ENCODE peak calls at places on chromosome 9, in six cellular contexts. Q is BE2C; A is RWPE2; I is astrocyte; N is tibial nerve; B is CD4-positive, alpha-beta memory T cell. X is an unnamed sample. For H3K4me1 and H3K36me3, the result is how much of the 10 kb centered on the place peaks cover.

GRCh38 chr9:99896119-99896518 is 10.3 kb upstream of the STX17 start:
- DNase-seq in Q (no peak), A (no peak), I (no peak), N (no peak), B (no peak), X (no peak)

GRCh38 chr9:137384116-137384756 is 38.7 kb downstream of the EXD3 start:
- DNase-seq in Q (no peak), A (peak), I (peak), N (no peak), B (no peak), X (no peak)

GRCh38 chr9:114276908-114277821 is 45.7 kb upstream of the ORM1 start:
- DNase-seq in Q (peak), A (peak), I (peak), N (peak), B (no peak), X (no peak)

GRCh38 chr9:127825319-127826051 is 22.8 kb downstream of the FPGS start:
- DNase-seq in Q (peak), A (no peak), I (no peak), N (no peak), B (no peak), X (no peak)

GRCh38 chr9:76352026-76352620 is 42.1 kb downstream of the RFK start:
- DNase-seq in Q (no peak), A (no peak), I (no peak), N (no peak), B (no peak), X (no peak)

GRCh38 chr9:73541923-73542322 is 390.3 kb downstream of the ANXA1 start:
- DNase-seq in Q (no peak), A (no peak), I (no peak), N (no peak), B (no peak), X (no peak)

GRCh38 chr9:8677725-8678124 is 878.1 kb upstream of the DMAC1 start:
- DNase-seq in Q (no peak), A (no peak), I (no peak), N (no peak), B (no peak), X (no peak)

GRCh38 chr9:97578846-97579245 is 54.3 kb downstream of the TSTD2 start:
- DNase-seq in Q (no peak), A (no peak), I (no peak), N (no peak), B (no peak), X (no peak)

GRCh38 chr9:29245351-29245750 is 1672.1 kb upstream of the C9orf72 start:
- DNase-seq in Q (no peak), A (no peak), I (no peak), N (no peak), B (no peak), X (no peak)

GRCh38 chr9:23123048-23123632 is 676.5 kb downstream of the DMRTA1 start:
- DNase-seq in Q (peak), A (no peak), I (peak), N (no peak), B (no peak), X (no peak)

GRCh38 chr9:35664531-35665470 is at the start of gene ARHGEF39:
- DNase-seq in Q (peak), A (no peak), I (peak), N (peak), B (peak), X (peak)

GRCh38 chr9:137245450-137246421 is 4.6 kb downstream of the TUBB4B start:
- DNase-seq in Q (no peak), A (no peak), I (no peak), N (no peak), B (no peak), X (no peak)

GRCh38 chr9:23543420-23543819 is 282.6 kb downstream of the ELAVL2 start:
- DNase-seq in Q (no peak), A (no peak), I (peak), N (no peak), B (no peak), X (no peak)

GRCh38 chr9:35571113-35571512 is 33.9 kb upstream of the TESK1 start:
- DNase-seq in Q (no peak), A (no peak), I (no peak), N (no peak), B (no peak), X (no peak)

GRCh38 chr9:106286249-106286648 is 576.7 kb upstream of the ZNF462 start:
- DNase-seq in Q (peak), A (no peak), I (peak), N (no peak), B (no peak), X (peak)

GRCh38 chr9:89213481-89213880 is 34.9 kb upstream of the SHC3 start:
- DNase-seq in Q (no peak), A (no peak), I (no peak), N (no peak), B (no peak), X (no peak)

GRCh38 chr9:99140685-99141314 is 35.9 kb downstream of the TGFBR1 start:
- DNase-seq in Q (peak), A (no peak), I (peak), N (no peak), B (peak), X (no peak)

GRCh38 chr9:87327567-87328125 is 170.0 kb upstream of the DAPK1 start:
- DNase-seq in Q (peak), A (no peak), I (no peak), N (no peak), B (no peak), X (no peak)

GRCh38 chr9:136901516-136902258 is 15.4 kb downstream of the TRAF2 start:
- DNase-seq in Q (no peak), A (peak), I (peak), N (no peak), B (peak), X (peak)

GRCh38 chr9:76773051-76773450 is 8.8 kb downstream of the PCA3 start:
- DNase-seq in Q (no peak), A (no peak), I (peak), N (no peak), B (no peak), X (no peak)

GRCh38 chr9:89874351-89875321 is 269.8 kb downstream of the GADD45G start:
- DNase-seq in Q (no peak), A (peak), I (no peak), N (no peak), B (no peak), X (no peak)

GRCh38 chr9:2599896-2600295 is 21.7 kb upstream of the VLDLR start:
- DNase-seq in Q (no peak), A (no peak), I (peak), N (no peak), B (no peak), X (no peak)

GRCh38 chr9:17757816-17758215 is 178.9 kb downstream of the SH3GL2 start:
- DNase-seq in Q (no peak), A (no peak), I (peak), N (no peak), B (no peak), X (no peak)

GRCh38 chr9:7980691-7981289 is 181.2 kb upstream of the DMAC1 start:
- DNase-seq in Q (no peak), A (no peak), I (no peak), N (no peak), B (no peak), X (no peak)

GRCh38 chr9:108562176-108562575 is 293.6 kb downstream of the ACTL7B start:
- DNase-seq in Q (no peak), A (peak), I (no peak), N (no peak), B (no peak), X (no peak)

GRCh38 chr9:3794005-3794404 is 268.2 kb upstream of the RFX3 start:
- DNase-seq in Q (no peak), A (no peak), I (peak), N (no peak), B (no peak), X (no peak)

GRCh38 chr9:9112001-9112725 is 1312.6 kb upstream of the DMAC1 start:
- DNase-seq in Q (no peak), A (no peak), I (no peak), N (no peak), B (no peak), X (no peak)

GRCh38 chr9:77648458-77649108 is 461 bp upstream of the GNA14 start:
- DNase-seq in Q (no peak), A (no peak), I (peak), N (no peak), B (no peak), X (peak)

GRCh38 chr9:89637787-89638186 is 33.0 kb downstream of the GADD45G start:
- DNase-seq in Q (no peak), A (no peak), I (no peak), N (no peak), B (no peak), X (no peak)

GRCh38 chr9:126709241-126709640 is 95.5 kb downstream of the LMX1B start:
- DNase-seq in Q (no peak), A (no peak), I (no peak), N (no peak), B (no peak), X (no peak)

GRCh38 chr9:94168203-94169000 is 84.1 kb downstream of the PTPDC1 start:
- DNase-seq in Q (no peak), A (no peak), I (peak), N (no peak), B (no peak), X (no peak)

GRCh38 chr9:94167055-94167346 is 82.7 kb downstream of the PTPDC1 start:
- DNase-seq in Q (no peak), A (no peak), I (no peak), N (no peak), B (no peak), X (no peak)

GRCh38 chr9:94167376-94167775 is 83.1 kb downstream of the PTPDC1 start:
- DNase-seq in Q (no peak), A (no peak), I (no peak), N (no peak), B (no peak), X (no peak)

GRCh38 chr9:94166237-94167054 is 82.2 kb downstream of the PTPDC1 start:
- DNase-seq in Q (peak), A (peak), I (peak), N (peak), B (peak), X (peak)

DNA sequence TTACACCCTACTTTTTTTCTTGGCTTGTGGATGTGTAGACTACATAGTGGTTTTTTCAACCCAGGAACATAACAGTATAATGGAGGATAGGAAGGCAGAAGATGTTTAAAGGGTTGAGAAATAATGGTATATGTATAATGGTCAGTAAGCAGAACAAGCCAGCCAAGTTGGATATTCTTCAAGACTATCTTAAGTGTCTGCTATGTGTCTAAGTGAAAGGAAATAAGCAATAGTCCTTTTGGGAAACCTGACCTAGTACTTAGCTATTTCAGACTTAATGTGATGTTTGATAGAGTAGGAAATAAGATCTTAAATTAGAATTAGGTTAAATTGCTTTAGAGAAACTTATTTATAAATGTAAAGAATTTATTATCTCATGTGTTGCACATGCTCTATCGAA is 85.7 kb downstream of the PTPDC1 start:
- DNase-seq in Q (no peak), A (no peak), I (no peak), N (no peak), B (no peak), X (no peak)
- H3K4me1 ChIP-seq in Q (under half), A (under half), I (under half), N (under half), B (half or more), X (under half)

GRCh38 chr9:83991355-83991754 is 10.8 kb downstream of the RMI1 start:
- DNase-seq in Q (no peak), A (no peak), I (no peak), N (no peak), B (no peak), X (no peak)

GRCh38 chr9:83988411-83988810 is 7.8 kb downstream of the RMI1 start:
- DNase-seq in Q (no peak), A (no peak), I (no peak), N (no peak), B (no peak), X (no peak)

GRCh38 chr9:83992901-83993300 is 12.3 kb downstream of the RMI1 start:
- DNase-seq in Q (no peak), A (no peak), I (no peak), N (no peak), B (no peak), X (no peak)

GRCh38 chr9:83996126-83996525 is 15.5 kb downstream of the RMI1 start:
- DNase-seq in Q (peak), A (no peak), I (no peak), N (no peak), B (no peak), X (no peak)

DNA sequence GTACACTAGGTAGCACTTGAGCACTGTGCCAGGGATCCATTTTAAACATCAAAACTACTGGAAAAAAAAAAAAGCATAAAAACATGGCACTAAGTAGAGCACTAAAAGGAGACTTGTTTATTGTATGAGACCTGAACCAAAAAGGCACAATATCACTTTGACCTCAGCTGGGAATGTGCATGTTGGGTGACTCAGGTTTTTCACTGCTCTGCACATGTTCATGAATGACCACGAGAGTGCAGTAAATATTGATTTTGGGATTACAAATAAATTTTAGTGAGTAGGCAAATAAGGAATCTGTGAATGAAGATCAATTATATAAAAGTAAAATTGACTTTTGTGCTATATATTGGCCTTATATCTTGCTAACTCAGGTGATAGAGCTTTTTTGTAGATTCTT is 11.8 kb downstream of the RMI1 start:
- DNase-seq in Q (no peak), A (no peak), I (no peak), N (no peak), B (no peak), X (no peak)
- H3K36me3 ChIP-seq in Q (under half), A (under half), I (under half), N (under half), B (under half), X (under half)

GRCh38 chr9:96136992-96137665 is 164.8 kb downstream of the HSD17B3 start:
- DNase-seq in Q (no peak), A (no peak), I (peak), N (peak), B (no peak), X (no peak)
- H3K4me3 ChIP-seq in Q (no peak), A (no peak), I (peak), N (peak), B (no peak), X (no peak)

GRCh38 chr9:123867971-123868370 is 62.0 kb downstream of the DENND1A start:
- DNase-seq in Q (no peak), A (no peak), I (no peak), N (no peak), B (no peak), X (no peak)
- H3K4me1 ChIP-seq in Q (under half), A (under half), I (under half), N (under half), B (under half), X (under half)

GRCh38 chr9:120394058-120394669 is 185.8 kb downstream of the CDK5RAP2 start:
- DNase-seq in Q (no peak), A (peak), I (peak), N (no peak), B (no peak), X (no peak)

GRCh38 chr9:120391691-120392090 is 188.3 kb downstream of the CDK5RAP2 start:
- DNase-seq in Q (no peak), A (no peak), I (no peak), N (no peak), B (no peak), X (no peak)

GRCh38 chr9:120392245-120392644 is 187.7 kb downstream of the CDK5RAP2 start:
- DNase-seq in Q (no peak), A (no peak), I (no peak), N (no peak), B (no peak), X (no peak)

GRCh38 chr9:120392711-120393110 is 187.3 kb downstream of the CDK5RAP2 start:
- DNase-seq in Q (no peak), A (no peak), I (no peak), N (no peak), B (no peak), X (no peak)

GRCh38 chr9:120393386-120394057 is 186.4 kb downstream of the CDK5RAP2 start:
- DNase-seq in Q (no peak), A (no peak), I (peak), N (no peak), B (no peak), X (no peak)
- H3K36me3 ChIP-seq in Q (half or more), A (under half), I (under half), N (under half), B (half or more), X (under half)

GRCh38 chr9:93126151-93126781 is 7.8 kb downstream of the NINJ1 start:
- DNase-seq in Q (peak), A (peak), I (no peak), N (peak), B (no peak), X (no peak)

GRCh38 chr9:93125331-93125894 is 8.6 kb downstream of the NINJ1 start:
- DNase-seq in Q (no peak), A (peak), I (no peak), N (peak), B (no peak), X (no peak)

GRCh38 chr9:93127395-93127911 is 6.6 kb downstream of the NINJ1 start:
- DNase-seq in Q (no peak), A (peak), I (no peak), N (peak), B (no peak), X (no peak)

GRCh38 chr9:93128011-93128714 is 5.9 kb downstream of the NINJ1 start:
- DNase-seq in Q (no peak), A (peak), I (no peak), N (no peak), B (no peak), X (no peak)

DNA sequence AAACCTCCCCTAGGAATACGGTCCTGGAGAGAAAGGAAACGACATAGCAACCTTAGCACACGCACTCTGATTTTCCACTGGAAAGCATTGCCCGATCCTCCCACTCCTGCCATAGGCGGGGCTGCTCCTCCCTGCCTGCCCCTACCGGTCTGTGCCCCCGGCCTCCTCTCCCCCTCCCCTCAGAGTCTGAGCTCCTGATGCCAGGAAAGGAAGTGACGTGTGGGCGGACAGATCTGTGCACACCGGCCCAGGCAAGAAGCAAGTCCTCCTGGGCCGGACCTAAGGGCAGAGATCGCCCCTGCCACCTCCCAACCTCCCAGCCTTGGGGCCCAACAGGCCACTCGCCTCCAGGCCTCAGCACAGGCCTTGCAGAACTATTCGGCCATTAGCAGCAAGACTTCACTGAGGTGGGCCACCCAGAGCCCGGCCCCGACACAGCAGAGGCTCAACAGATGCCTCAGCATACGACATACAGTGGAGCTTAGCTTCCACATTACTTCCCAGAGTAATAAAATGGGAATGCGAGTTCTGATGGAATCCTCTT is 7.2 kb downstream of the NINJ1 start:
- DNase-seq in Q (peak), A (peak), I (no peak), N (peak), B (no peak), X (no peak)
- H3K4me3 ChIP-seq in Q (no peak), A (no peak), I (no peak), N (no peak), B (no peak), X (no peak)

X was measured in Caco-2.